ENCODE peak calls at places on chromosomes 3 and 15, in six cellular contexts. One of them, this sample, is unnamed.

GRCh38 chr3:147305533-147306241 is 100.7 kb downstream of the ZIC4 start:
- DNase-seq in H9: no peak
- DNase-seq in neuronal stem cell: no peak
- DNase-seq in H1: no peak
- DNase-seq in IMR-90: peak
- DNase-seq in trophoblast cell: no peak
- DNase-seq in this sample: no peak

GRCh38 chr15:69713726-69714559 is 261.3 kb downstream of the RPLP1 start:
- DNase-seq in H9: no peak
- DNase-seq in neuronal stem cell: no peak
- DNase-seq in H1: no peak
- DNase-seq in IMR-90: no peak
- DNase-seq in trophoblast cell: peak
- DNase-seq in this sample: no peak

GRCh38 chr3:157285966-157286365 is 126.0 kb upstream of the CCNL1 start:
- DNase-seq in H9: no peak
- DNase-seq in neuronal stem cell: no peak
- DNase-seq in H1: no peak
- DNase-seq in IMR-90: no peak
- DNase-seq in trophoblast cell: no peak
- DNase-seq in this sample: no peak

GRCh38 chr15:70054884-70055387 is 42.8 kb downstream of the TLE3 start:
- DNase-seq in H9: no peak
- DNase-seq in neuronal stem cell: no peak
- DNase-seq in H1: no peak
- DNase-seq in IMR-90: no peak
- DNase-seq in trophoblast cell: no peak
- DNase-seq in this sample: no peak

GRCh38 chr3:184171562-184171961 is 3.1 kb upstream of the AP2M1 start:
- DNase-seq in H9: no peak
- DNase-seq in neuronal stem cell: no peak
- DNase-seq in H1: no peak
- DNase-seq in IMR-90: peak
- DNase-seq in trophoblast cell: no peak
- DNase-seq in this sample: peak

GRCh38 chr3:47333907-47334306 is 46.9 kb upstream of the PTPN23 start:
- DNase-seq in H9: no peak
- DNase-seq in neuronal stem cell: no peak
- DNase-seq in H1: no peak
- DNase-seq in IMR-90: no peak
- DNase-seq in trophoblast cell: no peak
- DNase-seq in this sample: no peak

GRCh38 chr3:16448691-16449090 is 64.8 kb downstream of the RFTN1 start:
- DNase-seq in H9: peak
- DNase-seq in neuronal stem cell: no peak
- DNase-seq in H1: no peak
- DNase-seq in IMR-90: peak
- DNase-seq in trophoblast cell: peak
- DNase-seq in this sample: peak

GRCh38 chr15:99137111-99137546 is 32.2 kb downstream of the SYNM start:
- DNase-seq in H9: peak
- DNase-seq in neuronal stem cell: no peak
- DNase-seq in H1: no peak
- DNase-seq in IMR-90: no peak
- DNase-seq in trophoblast cell: no peak
- DNase-seq in this sample: no peak

GRCh38 chr15:51341366-51342248 is at the start of gene GLDN:
- DNase-seq in H9: peak
- DNase-seq in neuronal stem cell: peak
- DNase-seq in H1: peak
- DNase-seq in IMR-90: peak
- DNase-seq in trophoblast cell: peak
- DNase-seq in this sample: peak

GRCh38 chr15:26082833-26083174 is 219.7 kb upstream of the ATP10A start:
- DNase-seq in H9: no peak
- DNase-seq in neuronal stem cell: no peak
- DNase-seq in H1: no peak
- DNase-seq in IMR-90: no peak
- DNase-seq in trophoblast cell: no peak
- DNase-seq in this sample: no peak

GRCh38 chr3:110579841-110580550 is 491.6 kb upstream of the NECTIN3 start:
- DNase-seq in H9: no peak
- DNase-seq in neuronal stem cell: no peak
- DNase-seq in H1: no peak
- DNase-seq in IMR-90: peak
- DNase-seq in trophoblast cell: no peak
- DNase-seq in this sample: no peak

GRCh38 chr3:53486961-53487654 is 7.3 kb upstream of the CACNA1D start:
- DNase-seq in H9: no peak
- DNase-seq in neuronal stem cell: no peak
- DNase-seq in H1: no peak
- DNase-seq in IMR-90: no peak
- DNase-seq in trophoblast cell: no peak
- DNase-seq in this sample: no peak

GRCh38 chr3:110180733-110181132 is 843.4 kb upstream of the DPPA4 start:
- DNase-seq in H9: no peak
- DNase-seq in neuronal stem cell: no peak
- DNase-seq in H1: no peak
- DNase-seq in IMR-90: peak
- DNase-seq in trophoblast cell: no peak
- DNase-seq in this sample: no peak

GRCh38 chr15:45143946-45144345 is 14.2 kb downstream of the DUOX1 start:
- DNase-seq in H9: no peak
- DNase-seq in neuronal stem cell: no peak
- DNase-seq in H1: no peak
- DNase-seq in IMR-90: no peak
- DNase-seq in trophoblast cell: no peak
- DNase-seq in this sample: no peak

GRCh38 chr15:58415636-58416035 is 16.2 kb upstream of the LIPC start:
- DNase-seq in H9: no peak
- DNase-seq in neuronal stem cell: no peak
- DNase-seq in H1: no peak
- DNase-seq in IMR-90: no peak
- DNase-seq in trophoblast cell: no peak
- DNase-seq in this sample: no peak

GRCh38 chr3:129526121-129526900 is 2.1 kb upstream of the RHO start:
- DNase-seq in H9: no peak
- DNase-seq in neuronal stem cell: no peak
- DNase-seq in H1: no peak
- DNase-seq in IMR-90: peak
- DNase-seq in trophoblast cell: peak
- DNase-seq in this sample: no peak

GRCh38 chr15:52789601-52790165 is 453 bp downstream of the ONECUT1 start:
- DNase-seq in H9: no peak
- DNase-seq in neuronal stem cell: peak
- DNase-seq in H1: no peak
- DNase-seq in IMR-90: peak
- DNase-seq in trophoblast cell: no peak
- DNase-seq in this sample: peak

GRCh38 chr15:72271221-72271620 is 1.1 kb downstream of the PARP6 start:
- DNase-seq in H9: no peak
- DNase-seq in neuronal stem cell: no peak
- DNase-seq in H1: no peak
- DNase-seq in IMR-90: no peak
- DNase-seq in trophoblast cell: no peak
- DNase-seq in this sample: no peak

GRCh38 chr3:197891-198491 is 1.4 kb downstream of the CHL1 start:
- DNase-seq in H9: peak
- DNase-seq in neuronal stem cell: peak
- DNase-seq in H1: no peak
- DNase-seq in IMR-90: no peak
- DNase-seq in trophoblast cell: no peak
- DNase-seq in this sample: no peak

GRCh38 chr3:139944256-139944910 is 9.4 kb downstream of the CLSTN2 start:
- DNase-seq in H9: no peak
- DNase-seq in neuronal stem cell: no peak
- DNase-seq in H1: no peak
- DNase-seq in IMR-90: no peak
- DNase-seq in trophoblast cell: no peak
- DNase-seq in this sample: no peak

GRCh38 chr15:99143655-99144610 is 39.1 kb downstream of the SYNM start:
- DNase-seq in H9: peak
- DNase-seq in neuronal stem cell: no peak
- DNase-seq in H1: no peak
- DNase-seq in IMR-90: peak
- DNase-seq in trophoblast cell: peak
- DNase-seq in this sample: peak

GRCh38 chr3:78951546-78951945 is 816.3 kb downstream of the ROBO1 start:
- DNase-seq in H9: no peak
- DNase-seq in neuronal stem cell: no peak
- DNase-seq in H1: no peak
- DNase-seq in IMR-90: peak
- DNase-seq in trophoblast cell: peak
- DNase-seq in this sample: peak

DNA sequence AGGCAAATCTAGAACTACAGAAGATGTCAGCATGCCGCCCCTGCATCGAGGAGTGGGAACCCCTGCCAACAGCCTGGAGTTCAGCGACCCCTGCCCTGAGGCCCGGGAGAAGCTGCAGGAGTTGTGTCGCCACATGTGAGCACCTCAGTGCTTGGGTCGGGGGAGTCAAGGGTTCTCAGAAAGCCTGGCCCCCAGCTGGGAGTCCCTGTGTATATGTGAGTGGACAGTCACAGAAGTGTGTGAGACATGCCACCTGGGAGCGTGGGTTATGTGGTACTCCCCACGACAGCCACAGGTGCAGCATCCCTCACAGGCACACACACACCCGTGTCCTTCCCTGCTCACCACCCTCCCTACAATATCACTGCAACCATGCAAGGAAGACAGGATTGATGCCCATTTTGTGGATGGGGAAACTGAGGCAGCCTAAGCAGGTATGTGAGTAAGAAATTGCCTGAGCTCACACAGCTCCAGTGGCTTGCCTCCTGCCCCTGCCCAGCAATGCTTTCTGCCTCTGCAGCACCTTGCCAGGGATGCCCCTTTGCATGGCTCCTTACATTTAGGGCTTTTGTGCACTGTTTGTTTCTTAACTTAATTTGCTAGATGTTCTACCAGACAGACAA is 28.3 kb downstream of the C3orf20 start:
- DNase-seq in H9: no peak
- DNase-seq in neuronal stem cell: no peak
- DNase-seq in H1: no peak
- DNase-seq in IMR-90: no peak
- DNase-seq in trophoblast cell: no peak
- DNase-seq in this sample: no peak
- H2AFZ ChIP-seq in H9: no peak
- H2AFZ ChIP-seq in neuronal stem cell: no peak
- H2AFZ ChIP-seq in H1: no peak
- H2AFZ ChIP-seq in IMR-90: no peak
- H2AFZ ChIP-seq in trophoblast cell: no peak
- H2AFZ ChIP-seq in this sample: no peak

DNA sequence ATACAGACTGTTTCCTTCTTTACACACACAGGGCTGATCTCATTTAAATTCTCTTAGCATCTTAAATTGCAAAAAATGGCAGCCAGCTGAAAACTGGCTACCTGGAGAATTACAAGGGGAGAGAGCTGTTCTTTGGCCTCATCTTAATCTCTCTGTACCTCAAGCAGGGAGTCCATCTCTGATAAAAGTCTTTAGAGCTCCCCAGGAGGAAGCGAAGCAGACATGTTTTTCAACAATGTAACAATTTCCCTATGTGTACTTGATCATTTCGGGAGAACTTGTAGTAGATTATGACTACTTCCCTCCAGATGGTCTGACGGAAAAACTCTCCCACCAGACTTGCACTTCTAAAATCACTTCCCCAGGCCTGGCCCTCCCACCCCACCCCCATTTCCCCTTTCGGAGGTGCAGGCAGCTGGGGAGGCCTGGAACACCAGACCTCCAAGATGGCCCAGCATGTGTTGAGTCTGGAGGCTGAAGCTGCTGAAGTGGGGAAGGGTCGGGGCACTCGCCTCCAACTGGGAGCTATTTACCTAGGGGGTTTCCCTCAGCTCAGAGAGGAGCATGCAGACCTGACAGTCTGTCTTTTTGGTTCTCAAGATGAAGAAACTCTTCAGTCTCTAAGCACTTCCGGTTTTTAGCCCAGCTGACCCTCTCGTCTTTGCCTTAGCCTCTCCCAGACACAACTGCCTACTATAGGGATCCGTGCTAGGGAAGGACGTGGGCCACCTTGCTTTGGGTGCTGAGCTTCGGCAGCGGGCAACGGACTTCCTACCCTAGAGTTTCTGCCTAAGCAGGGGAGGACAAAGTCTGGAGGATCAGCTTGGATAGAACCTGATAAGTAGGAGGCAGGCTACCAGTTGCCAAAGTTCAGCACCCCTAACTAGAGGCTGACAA is 164.0 kb upstream of the TBL1XR1 start:
- DNase-seq in H9: no peak
- DNase-seq in neuronal stem cell: no peak
- DNase-seq in H1: no peak
- DNase-seq in IMR-90: no peak
- DNase-seq in trophoblast cell: no peak
- DNase-seq in this sample: no peak
- H4K8ac ChIP-seq in H9: no peak
- H4K8ac ChIP-seq in neuronal stem cell: no peak
- H4K8ac ChIP-seq in H1: no peak
- H4K8ac ChIP-seq in IMR-90: peak
- H4K8ac ChIP-seq in trophoblast cell: peak
- H4K8ac ChIP-seq in this sample: peak

GRCh38 chr15:34621675-34622074 is 38.2 kb upstream of the GOLGA8B start:
- DNase-seq in H9: no peak
- DNase-seq in neuronal stem cell: no peak
- DNase-seq in H1: no peak
- DNase-seq in IMR-90: peak
- DNase-seq in trophoblast cell: peak
- DNase-seq in this sample: no peak
- H2AFZ ChIP-seq in H9: no peak
- H2AFZ ChIP-seq in neuronal stem cell: no peak
- H2AFZ ChIP-seq in H1: no peak
- H2AFZ ChIP-seq in IMR-90: no peak
- H2AFZ ChIP-seq in trophoblast cell: no peak
- H2AFZ ChIP-seq in this sample: no peak

DNA sequence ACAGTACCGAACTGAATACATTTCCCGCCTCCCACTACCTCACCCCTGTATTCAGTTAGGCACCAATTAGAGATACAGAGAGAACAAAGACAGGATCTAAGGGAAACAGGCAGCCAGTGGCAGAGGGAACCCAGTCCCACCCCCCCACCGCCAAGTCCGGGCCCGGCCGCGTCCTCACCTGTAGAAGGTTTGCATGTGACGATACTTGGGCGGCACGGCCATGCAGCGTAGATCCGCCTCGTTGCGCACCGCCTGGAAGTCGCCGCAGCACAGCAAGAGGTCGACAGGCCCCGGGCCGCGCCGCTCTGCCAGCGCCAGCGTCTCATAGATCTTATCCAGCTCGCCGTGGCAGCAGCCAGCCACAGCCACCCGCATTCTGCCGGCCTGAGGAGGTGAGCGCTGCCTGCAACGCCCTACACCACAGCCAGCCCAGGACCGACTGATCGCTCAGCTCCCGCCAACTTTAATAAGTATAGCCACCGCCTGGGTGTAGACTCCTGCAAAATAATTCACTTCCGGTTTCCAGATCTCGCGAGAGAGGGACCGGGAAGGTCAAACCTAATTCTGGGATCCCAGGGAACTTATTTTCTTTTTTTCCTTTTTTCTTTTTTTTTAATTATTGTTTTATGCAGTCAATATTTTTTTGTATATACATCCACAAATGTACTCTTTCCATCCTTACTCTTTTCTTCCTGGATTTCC is at the start of gene DBR1:
- DNase-seq in H9: peak
- DNase-seq in neuronal stem cell: peak
- DNase-seq in H1: no peak
- DNase-seq in IMR-90: peak
- DNase-seq in trophoblast cell: peak
- DNase-seq in this sample: peak
- H4K8ac ChIP-seq in H9: no peak
- H4K8ac ChIP-seq in neuronal stem cell: peak
- H4K8ac ChIP-seq in H1: peak
- H4K8ac ChIP-seq in IMR-90: peak
- H4K8ac ChIP-seq in trophoblast cell: peak
- H4K8ac ChIP-seq in this sample: peak

This sample was measured in mesenchymal stem cell.